ENCODE peak calls at places on chromosomes 1 and 21, in five cellular contexts. X is heart right ventricle; Q is CD8-positive, alpha-beta memory T cell; S is dorsolateral prefrontal cortex; B is A549. U is an unnamed sample.
A peak's percentile ranks its signal among the peaks of the same experiment; 100 is the strongest.

GRCh38 chr1:167447521-167448136 is 70.7 kb downstream of the CD247 start:
- DNase-seq in X (no peak), Q (peak; percentile 74), S (no peak), B (peak; percentile 24), U (no peak)

GRCh38 chr1:39098569-39099250 is 72.6 kb downstream of the NDUFS5 start:
- DNase-seq in X (peak; percentile 25), Q (peak; percentile 77), S (peak; percentile 82), B (peak; percentile 93), U (peak; percentile 46)

GRCh38 chr1:156259805-156260204 is 11.9 kb upstream of the PAQR6 start:
- DNase-seq in X (no peak), Q (no peak), S (peak; percentile 60), B (no peak), U (no peak)

GRCh38 chr1:2823921-2824660 is 22.6 kb upstream of the TTC34 start:
- DNase-seq in X (peak; percentile 3), Q (no peak), S (no peak), B (no peak), U (no peak)

GRCh38 chr1:184315254-184315653 is 71.6 kb upstream of the C1orf21 start:
- DNase-seq in X (no peak), Q (no peak), S (no peak), B (no peak), U (no peak)

GRCh38 chr1:43666608-43667007 is 16.7 kb downstream of the KDM4A start:
- DNase-seq in X (no peak), Q (no peak), S (no peak), B (no peak), U (no peak)

GRCh38 chr1:20486457-20487235 is 636 bp upstream of the CAMK2N1 start:
- DNase-seq in X (peak; percentile 78), Q (no peak), S (peak; percentile 83), B (peak; percentile 50), U (peak; percentile 82)

GRCh38 chr1:227903061-227903521 is 44.6 kb downstream of the WNT9A start:
- DNase-seq in X (peak; percentile 3), Q (peak; percentile 36), S (no peak), B (no peak), U (peak; percentile 10)

GRCh38 chr1:86788300-86789206 is 84.2 kb downstream of the SH3GLB1 start:
- DNase-seq in X (no peak), Q (no peak), S (no peak), B (no peak), U (peak; percentile 62)

GRCh38 chr1:56758135-56758534 is 61.1 kb downstream of the FYB2 start:
- DNase-seq in X (peak; percentile 14), Q (no peak), S (no peak), B (no peak), U (peak; percentile 33)

GRCh38 chr1:41666991-41667631 is 182.6 kb upstream of the EDN2 start:
- DNase-seq in X (no peak), Q (peak; percentile 61), S (no peak), B (no peak), U (no peak)

GRCh38 chr1:33151115-33151514 is 30.7 kb downstream of the TRIM62 start:
- DNase-seq in X (no peak), Q (no peak), S (no peak), B (no peak), U (no peak)
- H3K27ac ChIP-seq in X (no peak overlapping the region), Q (no peak overlapping the region), S (peak overlapping the region; percentile 96), B (no peak overlapping the region), U (no peak overlapping the region)

GRCh38 chr1:46516551-46516950 is 26.9 kb downstream of the DMBX1 start:
- DNase-seq in X (no peak), Q (no peak), S (no peak), B (no peak), U (no peak)

GRCh38 chr1:46517010-46517600 is 27.5 kb downstream of the DMBX1 start:
- DNase-seq in X (no peak), Q (no peak), S (no peak), B (no peak), U (peak; percentile 29)

GRCh38 chr1:46516140-46516539 is 26.5 kb downstream of the DMBX1 start:
- DNase-seq in X (no peak), Q (no peak), S (no peak), B (no peak), U (no peak)

GRCh38 chr1:46519209-46519608 is 29.6 kb downstream of the DMBX1 start:
- DNase-seq in X (no peak), Q (no peak), S (no peak), B (no peak), U (no peak)

DNA sequence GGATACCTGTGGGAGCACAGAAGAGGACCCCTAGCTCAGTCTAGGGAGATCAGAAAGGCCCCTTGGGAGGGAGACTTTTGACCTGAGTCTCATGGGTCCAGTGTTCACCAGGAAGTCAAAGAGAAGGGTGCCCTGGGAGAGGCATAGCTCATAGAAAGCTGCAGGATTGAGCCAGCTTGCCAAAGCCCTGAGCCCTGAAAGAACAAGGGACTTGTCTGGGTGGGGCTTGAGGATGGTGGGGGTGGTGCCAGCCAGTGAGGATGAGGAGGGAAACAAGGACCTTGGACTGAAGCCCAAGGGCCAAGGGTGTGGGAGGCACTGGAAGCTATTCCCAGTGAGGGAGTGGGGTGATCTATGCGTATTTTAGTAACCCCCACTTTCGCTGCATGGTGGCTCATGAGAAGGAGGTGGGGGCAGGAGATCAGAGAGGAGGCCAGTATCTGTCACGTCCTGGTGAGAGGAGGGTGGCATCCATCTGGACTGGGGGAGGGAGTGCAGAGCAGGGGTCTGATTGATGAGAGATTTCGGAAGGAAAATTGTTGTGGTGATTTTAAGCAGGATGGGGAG is 28.4 kb downstream of the DMBX1 start:
- DNase-seq in X (no peak), Q (no peak), S (no peak), B (no peak), U (no peak)
- H3K27ac ChIP-seq in X (no peak overlapping the region), Q (peak overlapping the region; percentile 43), S (no peak overlapping the region), B (peak overlapping the region; percentile 85), U (no peak overlapping the region)

GRCh38 chr1:51690285-51690961 is 73.5 kb downstream of the OSBPL9 start:
- DNase-seq in X (no peak), Q (no peak), S (no peak), B (peak; percentile 15), U (no peak)
- H3K27ac ChIP-seq in X (peak overlapping the region; percentile 32), Q (no peak overlapping the region), S (no peak overlapping the region), B (peak overlapping the region; percentile 92), U (peak overlapping the region; percentile 12)

GRCh38 chr21:26117972-26118367 is 52.6 kb downstream of the APP start:
- DNase-seq in X (no peak), Q (no peak), S (no peak), B (no peak), U (no peak)

GRCh38 chr21:26118928-26119540 is 51.5 kb downstream of the APP start:
- DNase-seq in X (no peak), Q (no peak), S (no peak), B (no peak), U (no peak)

GRCh38 chr21:26116456-26117011 is 54.0 kb downstream of the APP start:
- DNase-seq in X (no peak), Q (no peak), S (no peak), B (no peak), U (no peak)

GRCh38 chr21:26115899-26116298 is 54.7 kb downstream of the APP start:
- DNase-seq in X (no peak), Q (no peak), S (no peak), B (no peak), U (no peak)

GRCh38 chr21:26117324-26117971 is 53.1 kb downstream of the APP start:
- DNase-seq in X (no peak), Q (no peak), S (no peak), B (no peak), U (no peak)
- H3K27ac ChIP-seq in X (no peak overlapping the region), Q (no peak overlapping the region), S (peak overlapping the region; percentile 93), B (no peak overlapping the region), U (peak overlapping the region; percentile 73)

GRCh38 chr1:108722292-108722691 is 9.6 kb downstream of the FNDC7 start:
- DNase-seq in X (no peak), Q (no peak), S (no peak), B (no peak), U (no peak)
- H3K27ac ChIP-seq in X (no peak overlapping the region), Q (no peak overlapping the region), S (peak overlapping the region; percentile 58), B (no peak overlapping the region), U (no peak overlapping the region)

GRCh38 chr1:26274801-26275425 is 5.0 kb upstream of the SH3BGRL3 start:
- DNase-seq in X (no peak), Q (no peak), S (no peak), B (no peak), U (no peak)

GRCh38 chr1:26277261-26277661 is 2.6 kb upstream of the SH3BGRL3 start:
- DNase-seq in X (no peak), Q (no peak), S (no peak), B (no peak), U (no peak)

GRCh38 chr1:26277719-26278118 is 2.2 kb upstream of the SH3BGRL3 start:
- DNase-seq in X (no peak), Q (no peak), S (no peak), B (no peak), U (no peak)

GRCh38 chr1:26276432-26276838 is 3.5 kb upstream of the SH3BGRL3 start:
- DNase-seq in X (no peak), Q (no peak), S (no peak), B (no peak), U (no peak)

DNA sequence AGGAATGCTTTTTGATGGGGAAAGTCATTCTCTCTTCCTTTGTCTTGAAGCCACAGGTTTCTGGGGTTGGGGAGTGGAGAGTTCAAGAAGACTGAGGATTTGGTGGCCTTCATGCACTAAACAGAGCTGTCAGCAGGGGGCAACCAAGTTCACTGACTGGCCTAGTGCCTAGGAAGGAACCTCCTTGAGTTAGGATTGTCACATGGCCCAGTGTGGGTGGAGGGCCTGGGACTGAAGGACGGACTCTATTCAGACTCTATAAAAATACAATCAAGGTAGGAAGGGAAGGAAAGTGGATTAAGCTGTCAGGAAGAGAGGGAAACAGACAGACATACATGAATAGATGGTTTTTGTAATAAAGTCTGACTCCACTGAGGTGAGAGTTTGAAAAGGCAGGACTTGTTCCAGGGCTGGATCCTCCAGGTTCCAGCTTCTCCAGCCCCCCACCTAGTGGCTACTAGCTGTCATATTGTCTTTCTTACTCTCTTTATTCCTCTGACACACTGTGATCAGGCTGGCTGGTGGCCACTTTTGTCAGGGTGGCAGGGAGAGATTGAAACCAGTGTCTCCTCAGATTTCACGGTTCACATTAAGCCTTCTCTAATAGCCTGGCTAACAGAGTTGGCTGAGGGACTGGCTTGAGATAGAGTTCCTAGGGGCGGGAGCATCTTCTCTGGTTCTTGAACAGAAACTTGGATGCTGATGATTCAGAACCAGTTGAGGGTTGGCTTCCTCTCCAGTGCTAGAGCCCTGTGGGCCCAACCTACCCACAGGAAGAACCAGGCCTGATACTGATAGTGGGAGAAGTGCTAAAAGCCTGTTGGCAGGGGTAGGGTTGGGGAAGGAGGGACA is 4.1 kb upstream of the SH3BGRL3 start:
- DNase-seq in X (peak; percentile 77), Q (peak; percentile 83), S (peak; percentile 78), B (peak; percentile 59), U (peak; percentile 83)
- H3K27ac ChIP-seq in X (peak overlapping the region; percentile 95), Q (peak overlapping the region; percentile 54), S (peak overlapping the region; percentile 55), B (peak overlapping the region; percentile 74), U (peak overlapping the region; percentile 75)

GRCh38 chr21:42496120-42496838 is at the start of gene RSPH1:
- DNase-seq in X (peak; percentile 99), Q (peak; percentile 99), S (peak; percentile 100), B (peak; percentile 83), U (peak; percentile 100)
- H3K27ac ChIP-seq in X (peak within 1 kb of the TSS; percentile 85), Q (peak within 1 kb of the TSS; percentile 71), S (peak within 1 kb of the TSS; percentile 78), B (peak within 1 kb of the TSS; percentile 65), U (peak within 1 kb of the TSS; percentile 62)

DNA sequence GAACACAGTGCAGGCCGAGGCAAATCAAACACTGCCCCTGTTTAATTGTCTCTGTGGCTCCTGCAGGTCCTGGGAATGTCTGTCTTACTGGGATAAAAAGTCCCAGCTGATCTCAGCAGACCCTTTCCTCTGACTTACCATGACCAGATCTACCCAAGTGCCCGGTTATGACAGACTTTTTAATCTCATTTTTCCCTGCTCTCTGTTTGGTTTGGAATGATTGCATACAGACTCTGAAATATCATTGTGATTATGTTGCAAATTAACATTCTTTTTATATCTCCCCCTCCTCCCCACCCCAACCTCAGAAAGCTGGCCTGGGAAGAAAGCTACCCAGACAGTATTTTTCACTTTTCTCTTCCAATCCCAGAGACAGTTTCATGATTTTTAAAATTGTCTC is 16.3 kb downstream of the RAB7B start:
- DNase-seq in X (no peak), Q (no peak), S (no peak), B (no peak), U (no peak)
- H3K27ac ChIP-seq in X (no peak overlapping the region), Q (no peak overlapping the region), S (peak overlapping the region; percentile 10), B (no peak overlapping the region), U (no peak overlapping the region)

U was measured in heart left ventricle.